ENCODE peak calls at places on chromosomes 3 and 15, in seven cellular contexts. Z is astrocyte, G is H1, J is PC-3, R is kidney, L is IMR-90, M is mammary epithelial cell. B is an unnamed sample. For H3K4me1, the result is how much of the 10 kb centered on the place peaks cover.

GRCh38 chr3:107765524-107765923 is 242.8 kb downstream of the BBX start:
- DNase-seq in Z (no peak), G (no peak), J (no peak), R (no peak), L (no peak), M (no peak), B (no peak)

GRCh38 chr3:197547618-197548017 is 8.2 kb downstream of the BDH1 start:
- DNase-seq in Z (no peak), G (peak), J (no peak), R (peak), L (no peak), M (no peak), B (peak)

GRCh38 chr3:61172684-61173083 is 78.6 kb downstream of the FHIT start:
- DNase-seq in Z (no peak), G (peak), J (peak), R (no peak), L (no peak), M (no peak), B (no peak)

GRCh38 chr3:30894521-30895289 is at the start of gene GADL1:
- DNase-seq in Z (peak), G (peak), J (peak), R (peak), L (peak), M (peak), B (no peak)

GRCh38 chr15:66249623-66250174 is 3.9 kb downstream of the MEGF11 start:
- DNase-seq in Z (no peak), G (no peak), J (no peak), R (no peak), L (no peak), M (no peak), B (no peak)

GRCh38 chr15:92525758-92526245 is 129.8 kb downstream of the FAM174B start:
- DNase-seq in Z (no peak), G (no peak), J (no peak), R (no peak), L (no peak), M (no peak), B (no peak)

GRCh38 chr15:96746621-96747155 is 416.2 kb downstream of the NR2F2 start:
- DNase-seq in Z (no peak), G (no peak), J (no peak), R (no peak), L (no peak), M (no peak), B (no peak)

GRCh38 chr3:32508731-32509130 is 6.1 kb upstream of the CMTM6 start:
- DNase-seq in Z (no peak), G (no peak), J (no peak), R (no peak), L (peak), M (no peak), B (peak)

GRCh38 chr3:127808197-127808596 is 14.1 kb downstream of the MGLL start:
- DNase-seq in Z (no peak), G (no peak), J (no peak), R (no peak), L (no peak), M (no peak), B (no peak)

GRCh38 chr15:94417464-94418293 is 186.3 kb downstream of the MCTP2 start:
- DNase-seq in Z (no peak), G (no peak), J (no peak), R (no peak), L (no peak), M (no peak), B (no peak)

GRCh38 chr3:60759439-60759838 is 491.8 kb downstream of the FHIT start:
- DNase-seq in Z (no peak), G (no peak), J (no peak), R (no peak), L (no peak), M (no peak), B (no peak)

GRCh38 chr15:33807665-33808064 is 160.6 kb upstream of the CHRM5 start:
- DNase-seq in Z (no peak), G (no peak), J (no peak), R (no peak), L (no peak), M (no peak), B (no peak)

GRCh38 chr3:195403244-195403643 is 39.6 kb downstream of the ACAP2 start:
- DNase-seq in Z (no peak), G (no peak), J (no peak), R (no peak), L (no peak), M (no peak), B (no peak)

GRCh38 chr3:111751961-111752360 is 107.1 kb upstream of the PHLDB2 start:
- DNase-seq in Z (peak), G (no peak), J (no peak), R (no peak), L (peak), M (no peak), B (no peak)

GRCh38 chr3:143081844-143082778 is 37.5 kb upstream of the CHST2 start:
- DNase-seq in Z (no peak), G (no peak), J (no peak), R (no peak), L (no peak), M (no peak), B (no peak)

GRCh38 chr3:57194641-57195040 is 5.1 kb downstream of the HESX1 start:
- DNase-seq in Z (no peak), G (no peak), J (no peak), R (no peak), L (no peak), M (no peak), B (no peak)

GRCh38 chr15:100172356-100173024 is 169.3 kb downstream of the ADAMTS17 start:
- DNase-seq in Z (no peak), G (no peak), J (no peak), R (no peak), L (no peak), M (no peak), B (no peak)

GRCh38 chr3:168049366-168049974 is 46.3 kb downstream of the GOLIM4 start:
- DNase-seq in Z (peak), G (no peak), J (no peak), R (no peak), L (peak), M (peak), B (no peak)

DNA sequence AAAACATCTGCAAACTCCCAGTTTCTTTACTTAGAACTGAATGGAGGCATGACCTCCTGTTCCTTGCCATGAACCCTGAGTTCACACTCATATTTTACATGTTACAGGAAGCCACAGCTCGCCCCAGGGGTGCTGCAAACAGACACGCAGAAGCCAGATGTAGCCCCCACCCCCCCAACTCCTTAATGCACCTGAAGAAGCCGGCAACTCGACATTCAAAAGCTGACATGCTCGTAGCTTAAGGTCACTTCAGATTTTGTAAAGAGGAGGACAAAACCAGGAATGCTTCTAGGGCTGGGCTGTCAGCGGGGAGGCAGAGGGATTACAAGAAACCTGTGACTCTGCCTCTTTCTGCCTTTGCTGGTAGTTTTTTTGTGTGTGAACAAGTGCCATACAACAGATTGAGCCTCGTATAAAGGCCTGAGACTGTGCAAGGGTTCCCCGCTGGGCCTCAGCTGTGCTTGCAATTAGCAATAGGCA is 42.0 kb upstream of the FEZF2 start:
- DNase-seq in Z (no peak), G (peak), J (no peak), R (no peak), L (no peak), M (no peak), B (no peak)
- H3K9ac ChIP-seq in Z (no peak), G (no peak), J (no peak), R (no peak), L (no peak), M (no peak), B (no peak)

DNA sequence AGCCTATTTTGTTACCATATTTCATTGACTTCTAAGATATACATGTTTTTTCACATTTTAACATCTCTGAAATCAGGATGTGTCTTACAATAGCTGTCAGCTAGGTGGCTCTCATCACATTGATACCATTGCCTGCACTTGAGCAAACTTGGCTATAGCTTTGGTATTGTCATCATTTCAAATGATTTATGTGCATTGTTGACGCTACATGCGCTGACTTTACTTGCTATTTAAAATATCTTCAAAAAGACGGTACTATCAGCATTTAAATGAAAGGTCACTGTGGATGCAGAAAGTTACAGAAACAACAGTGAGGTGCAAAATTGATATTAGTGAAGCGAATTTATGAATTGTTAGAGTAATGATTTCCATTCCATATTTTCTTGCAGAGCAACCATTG is 54.0 kb upstream of the ABHD2 start:
- DNase-seq in Z (no peak), G (no peak), J (peak), R (no peak), L (peak), M (peak), B (no peak)
- TF ChIP-seq CTCF in Z (peak), G (peak), J (peak), R (no peak), L (peak), M (peak), B (no peak)

GRCh38 chr15:90557651-90558084 is 27.9 kb downstream of the CRTC3 start:
- DNase-seq in Z (peak), G (no peak), J (no peak), R (peak), L (peak), M (no peak), B (peak)
- H3K4me1 ChIP-seq in Z (under half), G (under half), J (under half), R (under half), L (under half), M (under half), B (under half)

GRCh38 chr3:132382688-132383194 is 34.6 kb upstream of the DNAJC13 start:
- DNase-seq in Z (no peak), G (peak), J (no peak), R (no peak), L (no peak), M (no peak), B (no peak)
- H3K9ac ChIP-seq in Z (no peak), G (no peak), J (no peak), R (no peak), L (no peak), M (no peak), B (no peak)

GRCh38 chr3:139588450-139588849 is 48.9 kb upstream of the RBP1 start:
- DNase-seq in Z (no peak), G (peak), J (peak), R (no peak), L (no peak), M (peak), B (peak)
- TF ChIP-seq CTCF in Z (no peak), G (peak), J (peak), R (no peak), L (no peak), M (peak), B (no peak)

GRCh38 chr3:113832477-113833164 is 6.0 kb upstream of the GRAMD1C start:
- DNase-seq in Z (peak), G (no peak), J (no peak), R (no peak), L (no peak), M (no peak), B (no peak)

GRCh38 chr3:113829576-113830354 is 8.8 kb upstream of the GRAMD1C start:
- DNase-seq in Z (no peak), G (no peak), J (peak), R (no peak), L (no peak), M (no peak), B (no peak)

GRCh38 chr3:113839551-113839950 is 963 bp downstream of the GRAMD1C start:
- DNase-seq in Z (no peak), G (no peak), J (no peak), R (no peak), L (no peak), M (no peak), B (no peak)

GRCh38 chr3:113838631-113839209 is at the start of gene GRAMD1C:
- DNase-seq in Z (peak), G (peak), J (peak), R (peak), L (peak), M (peak), B (peak)

GRCh38 chr3:113834983-113835382 is 3.6 kb upstream of the GRAMD1C start:
- DNase-seq in Z (peak), G (no peak), J (peak), R (no peak), L (peak), M (peak), B (no peak)
- H3K4me1 ChIP-seq in Z (under half), G (under half), J (under half), R (under half), L (under half), M (under half), B (under half)

GRCh38 chr15:52287114-52287513 is 8.5 kb downstream of the MYO5C start:
- DNase-seq in Z (no peak), G (peak), J (peak), R (no peak), L (no peak), M (no peak), B (peak)

GRCh38 chr15:52289629-52290081 is 5.9 kb downstream of the MYO5C start:
- DNase-seq in Z (no peak), G (peak), J (peak), R (peak), L (no peak), M (no peak), B (peak)

GRCh38 chr15:52288986-52289385 is 6.6 kb downstream of the MYO5C start:
- DNase-seq in Z (no peak), G (no peak), J (no peak), R (no peak), L (no peak), M (no peak), B (no peak)

GRCh38 chr15:52290329-52290728 is 5.3 kb downstream of the MYO5C start:
- DNase-seq in Z (no peak), G (no peak), J (no peak), R (no peak), L (no peak), M (no peak), B (no peak)

DNA sequence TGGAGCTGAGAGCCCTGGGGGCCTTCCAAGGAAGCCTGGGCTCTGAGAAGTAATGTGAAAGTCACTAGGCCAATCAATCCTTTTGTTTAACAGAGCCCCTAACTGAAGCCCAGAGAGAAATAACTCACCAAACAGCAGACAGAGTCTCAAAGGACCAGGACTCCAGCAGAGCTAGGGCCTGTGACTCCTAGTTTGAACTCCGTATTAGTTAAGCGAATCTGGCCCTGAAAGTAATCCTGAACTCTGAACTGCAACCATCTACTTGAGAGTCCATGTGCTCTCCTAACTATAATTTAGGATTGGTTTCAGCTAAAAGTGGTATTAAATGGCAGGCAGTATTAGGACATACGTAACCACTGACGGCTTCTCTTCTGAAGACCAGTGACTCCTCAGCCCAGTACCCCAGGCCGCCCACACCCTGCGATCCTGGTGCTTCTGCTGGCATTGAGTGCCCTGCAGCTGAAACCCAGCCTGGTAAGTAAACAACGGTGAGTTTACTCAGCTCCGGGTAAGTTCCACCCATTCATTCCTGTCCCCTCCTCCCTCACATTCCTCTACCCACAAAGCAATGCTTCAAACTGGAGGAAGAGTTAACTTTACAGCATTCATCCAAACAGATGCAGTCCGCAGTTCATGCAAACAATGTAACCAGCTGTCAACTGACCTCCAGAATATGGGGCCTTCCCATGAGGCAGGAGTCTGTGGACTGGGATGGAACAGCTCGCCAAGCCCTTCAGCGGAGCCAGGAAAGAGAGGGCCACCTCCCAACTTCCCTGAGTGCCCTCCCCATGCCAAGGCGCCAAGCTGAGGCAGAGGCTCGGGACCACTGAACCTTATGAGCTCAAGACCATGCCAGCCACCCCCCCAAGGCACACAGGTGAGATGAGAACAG is 7.3 kb downstream of the MYO5C start:
- DNase-seq in Z (peak), G (peak), J (peak), R (no peak), L (peak), M (peak), B (peak)
- H3K9ac ChIP-seq in Z (no peak), G (no peak), J (peak), R (no peak), L (no peak), M (no peak), B (peak)

DNA sequence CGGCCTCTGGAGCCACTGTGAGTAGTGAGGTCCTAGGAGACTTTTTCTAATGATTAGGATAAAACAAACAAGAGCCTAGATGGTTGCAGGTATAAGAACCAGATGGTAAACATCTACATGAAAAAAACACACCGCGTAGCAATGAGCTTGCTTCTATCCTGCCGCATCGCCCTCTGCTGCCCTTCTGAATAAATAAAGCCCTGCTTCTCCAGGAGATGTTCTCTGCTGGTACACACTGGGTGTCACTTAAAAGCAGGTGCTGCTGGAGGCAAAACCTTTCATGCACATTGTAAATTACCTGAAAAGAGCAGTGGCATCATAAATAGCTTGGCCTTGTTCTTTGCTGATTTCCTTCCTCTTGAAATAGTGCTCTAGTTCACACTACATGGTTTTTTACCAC is 164.4 kb upstream of the TOPAZ1 start:
- DNase-seq in Z (no peak), G (no peak), J (no peak), R (no peak), L (no peak), M (no peak), B (no peak)
- TF ChIP-seq CTCF in Z (no peak), G (peak), J (no peak), R (no peak), L (no peak), M (no peak), B (no peak)

GRCh38 chr3:147427796-147428195 is 18.6 kb downstream of the ZIC1 start:
- DNase-seq in Z (no peak), G (no peak), J (no peak), R (no peak), L (no peak), M (no peak), B (no peak)
- H3K4me1 ChIP-seq in Z (under half), G (under half), J (under half), R (under half), L (under half), M (under half), B (under half)

B was measured in colonic mucosa.